ENCODE peak calls at places on chromosomes 3 and 15, in eight cellular contexts. Y is adrenal gland, O is stomach, U is right lobe of liver, D is thyroid gland, V is heart left ventricle, J is vagina, I is testis. M is an unnamed sample.

GRCh38 chr3:39000008-39000450 is 51.7 kb downstream of the SCN11A start:
- DNase-seq in Y (no peak), O (no peak), U (no peak), D (no peak), V (no peak), J (no peak), I (no peak), M (no peak)

GRCh38 chr15:74146277-74146800 is 16.0 kb downstream of the ISLR2 start:
- DNase-seq in Y (no peak), O (no peak), U (no peak), D (no peak), V (no peak), J (no peak), I (no peak), M (no peak)

GRCh38 chr15:29792426-29793159 is 29.7 kb downstream of the TJP1 start:
- DNase-seq in Y (no peak), O (no peak), U (no peak), D (no peak), V (no peak), J (no peak), I (no peak), M (no peak)

GRCh38 chr15:73628976-73629854 is 4.0 kb downstream of the NPTN start:
- DNase-seq in Y (no peak), O (no peak), U (no peak), D (no peak), V (no peak), J (no peak), I (no peak), M (no peak)

GRCh38 chr15:29063646-29064045 is 177.9 kb downstream of the APBA2 start:
- DNase-seq in Y (no peak), O (no peak), U (no peak), D (no peak), V (no peak), J (no peak), I (no peak), M (no peak)

GRCh38 chr15:38714309-38715072 is 149.9 kb upstream of the RASGRP1 start:
- DNase-seq in Y (no peak), O (no peak), U (no peak), D (no peak), V (no peak), J (no peak), I (no peak), M (no peak)

GRCh38 chr3:134002326-134002725 is 27.4 kb downstream of the SLCO2A1 start:
- DNase-seq in Y (no peak), O (no peak), U (no peak), D (no peak), V (no peak), J (no peak), I (no peak), M (no peak)

GRCh38 chr3:133428552-133428951 is 28.7 kb downstream of the BFSP2 start:
- DNase-seq in Y (no peak), O (no peak), U (peak), D (no peak), V (no peak), J (no peak), I (no peak), M (no peak)

GRCh38 chr3:194404365-194405140 is 5.5 kb upstream of the GP5 start:
- DNase-seq in Y (no peak), O (no peak), U (no peak), D (peak), V (no peak), J (no peak), I (peak), M (no peak)

GRCh38 chr3:85930718-85931117 is 971.9 kb downstream of the CADM2 start:
- DNase-seq in Y (no peak), O (no peak), U (no peak), D (no peak), V (no peak), J (no peak), I (no peak), M (no peak)

GRCh38 chr3:47007482-47008257 is 28.2 kb downstream of the NBEAL2 start:
- DNase-seq in Y (peak), O (no peak), U (no peak), D (no peak), V (no peak), J (no peak), I (no peak), M (peak)

GRCh38 chr3:88369337-88369736 is 219.6 kb downstream of the C3orf38 start:
- DNase-seq in Y (no peak), O (no peak), U (no peak), D (no peak), V (no peak), J (no peak), I (no peak), M (no peak)

GRCh38 chr3:195822131-195822696 is 10.5 kb upstream of the MUC4 start:
- DNase-seq in Y (no peak), O (no peak), U (no peak), D (no peak), V (no peak), J (no peak), I (no peak), M (no peak)

GRCh38 chr3:27293954-27294353 is 75.2 kb downstream of the NEK10 start:
- DNase-seq in Y (no peak), O (no peak), U (no peak), D (no peak), V (no peak), J (no peak), I (no peak), M (no peak)

GRCh38 chr3:54599741-54600140 is 328.1 kb downstream of the LRTM1 start:
- DNase-seq in Y (no peak), O (no peak), U (no peak), D (peak), V (peak), J (peak), I (peak), M (no peak)

GRCh38 chr3:107660316-107660976 is 137.7 kb downstream of the BBX start:
- DNase-seq in Y (no peak), O (no peak), U (no peak), D (no peak), V (no peak), J (no peak), I (no peak), M (no peak)

GRCh38 chr3:72444642-72445223 is 403.5 kb downstream of the SHQ1 start:
- DNase-seq in Y (no peak), O (no peak), U (no peak), D (no peak), V (no peak), J (no peak), I (no peak), M (no peak)

DNA sequence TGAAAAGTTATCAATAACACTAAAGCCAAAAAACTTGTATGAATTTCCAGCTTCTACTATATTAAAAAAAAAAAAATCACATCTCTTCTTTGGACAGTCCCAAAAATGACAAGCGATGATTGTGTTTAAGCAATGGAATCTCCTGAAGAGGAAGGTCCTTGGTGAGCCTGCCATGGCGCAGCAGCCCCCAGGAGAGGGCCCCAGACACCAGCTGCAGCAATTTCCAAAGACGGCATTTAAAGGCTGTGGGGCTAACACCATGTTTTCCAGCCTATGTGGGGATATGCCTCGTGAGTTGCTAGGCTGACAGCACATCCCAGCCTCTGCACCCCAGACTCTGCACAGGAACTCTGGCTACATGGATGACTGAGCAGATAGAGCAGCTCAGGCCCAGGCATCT is 14.7 kb downstream of the SKIC8 start:
- DNase-seq in Y (no peak), O (no peak), U (no peak), D (no peak), V (no peak), J (no peak), I (no peak), M (peak)
- TF ChIP-seq CTCF in Y (no peak), O (no peak), U (no peak), D (no peak), V (no peak), J (no peak), I (no peak), M (no peak)

GRCh38 chr3:64214697-64215018 is 10.6 kb downstream of the PRICKLE2 start:
- DNase-seq in Y (no peak), O (no peak), U (no peak), D (no peak), V (peak), J (no peak), I (no peak), M (no peak)
- H3K4me3 ChIP-seq in Y (no peak), O (no peak), U (no peak), D (no peak), V (peak), J (peak), I (no peak), M (no peak)

DNA sequence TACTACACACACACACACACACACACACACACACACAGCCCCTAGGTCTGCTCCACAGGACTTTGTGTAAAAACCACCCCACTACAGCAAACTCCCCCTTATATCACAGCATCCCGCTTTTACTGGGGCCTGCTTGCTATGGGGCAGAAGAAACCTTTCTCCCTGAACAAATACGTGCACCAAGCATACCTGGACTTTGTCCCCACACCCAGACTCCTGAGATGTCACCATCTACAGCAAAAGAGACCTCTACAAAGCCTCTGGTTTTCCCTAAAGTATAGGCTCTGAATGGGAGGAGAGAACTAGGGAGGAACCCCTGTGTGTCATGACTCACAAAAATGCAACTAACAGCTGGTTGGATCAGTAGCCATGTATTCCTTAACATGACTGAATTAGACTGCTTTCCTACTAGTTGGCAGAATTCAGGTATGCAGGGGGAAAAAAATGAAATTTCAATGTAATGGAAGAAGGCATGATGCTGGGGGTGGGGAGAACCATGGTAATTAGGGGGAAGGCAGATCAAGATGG is 46.0 kb downstream of the DAPK2 start:
- DNase-seq in Y (no peak), O (no peak), U (no peak), D (no peak), V (no peak), J (no peak), I (no peak), M (no peak)
- TF ChIP-seq POLR2A in Y (no peak), O (no peak), U (no peak), D (no peak), V (no peak), J (no peak), I (no peak), M (no peak)

GRCh38 chr3:22349445-22349844 is 598.4 kb upstream of the ZNF385D start:
- DNase-seq in Y (no peak), O (no peak), U (no peak), D (no peak), V (no peak), J (no peak), I (no peak), M (no peak)
- TF ChIP-seq CTCF in Y (no peak), O (no peak), U (no peak), D (no peak), V (no peak), J (no peak), I (no peak), M (no peak)

DNA sequence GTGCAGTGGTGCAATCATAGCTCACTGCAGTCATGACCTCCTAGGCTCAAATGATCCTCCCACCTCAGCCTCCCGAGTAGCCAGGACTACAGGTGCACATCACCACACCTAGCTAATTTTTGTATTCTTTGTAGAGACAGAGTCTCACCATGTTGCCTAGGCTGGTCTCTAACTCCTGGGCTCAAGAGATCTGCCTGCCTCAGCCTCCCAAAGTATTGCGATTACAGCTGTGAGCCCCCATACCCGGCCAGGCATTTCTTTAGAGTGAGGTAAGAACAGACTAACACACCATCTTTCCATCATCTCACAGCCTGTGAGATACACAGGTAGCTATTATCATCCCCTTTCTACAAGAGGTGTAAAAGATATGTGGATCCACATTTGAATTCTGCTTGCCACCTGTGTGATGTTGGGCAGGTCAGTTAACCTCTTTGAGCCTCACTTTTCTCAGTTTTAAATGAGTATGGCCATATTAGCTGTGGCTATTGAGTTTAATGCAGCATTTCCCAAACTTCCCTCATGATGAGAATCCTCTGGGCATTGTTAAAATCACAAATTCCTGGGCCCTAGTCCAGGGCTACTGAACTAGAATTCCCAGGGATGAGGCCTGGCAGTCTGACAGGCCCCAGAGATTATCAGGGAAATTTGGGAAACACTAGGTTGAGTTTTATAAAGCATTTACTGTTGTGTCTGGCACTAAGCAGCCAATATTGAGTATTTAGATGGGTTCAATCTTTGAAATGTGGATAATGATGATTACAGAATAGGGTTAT is 46.0 kb downstream of the ANP32A start:
- DNase-seq in Y (no peak), O (no peak), U (no peak), D (no peak), V (peak), J (peak), I (peak), M (no peak)
- H3K4me3 ChIP-seq in Y (no peak), O (no peak), U (no peak), D (no peak), V (no peak), J (no peak), I (no peak), M (no peak)

GRCh38 chr3:184756151-184756681 is 44.4 kb upstream of the MAGEF1 start:
- DNase-seq in Y (no peak), O (no peak), U (no peak), D (no peak), V (no peak), J (no peak), I (no peak), M (no peak)
- TF ChIP-seq POLR2A in Y (no peak), O (no peak), U (no peak), D (no peak), V (no peak), J (no peak), I (no peak), M (no peak)

DNA sequence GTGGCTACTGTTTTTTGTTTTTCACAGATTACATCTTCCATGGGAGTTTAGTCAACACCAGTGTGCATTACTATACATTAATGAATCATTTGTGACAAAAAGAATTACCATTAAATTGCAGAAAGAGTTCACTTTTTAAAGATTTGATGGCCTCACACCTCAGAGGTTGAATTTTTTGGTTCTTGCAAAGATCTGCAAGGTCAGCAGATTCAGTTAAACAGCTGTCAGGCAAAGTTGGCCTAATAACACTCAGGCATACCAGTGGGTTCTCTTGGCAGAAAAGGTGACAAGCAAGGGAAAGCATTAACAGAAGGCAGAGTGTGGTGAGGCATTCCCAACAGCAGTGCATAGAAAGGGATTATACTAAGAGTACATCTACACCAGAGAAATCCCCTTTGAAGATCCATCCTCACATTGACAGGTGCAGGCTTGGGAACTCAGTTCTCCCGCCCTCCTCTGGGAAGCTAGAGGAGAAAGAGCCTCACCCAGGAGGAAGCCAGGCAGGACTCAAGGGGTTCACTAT is 24.3 kb upstream of the PTX3 start:
- DNase-seq in Y (no peak), O (no peak), U (no peak), D (no peak), V (no peak), J (no peak), I (no peak), M (no peak)
- TF ChIP-seq CTCF in Y (no peak), O (no peak), U (no peak), D (no peak), V (no peak), J (no peak), I (no peak), M (no peak)